ENCODE peak calls at places on chromosomes 13 and 19, in nine cellular contexts. D is pancreas; R is stimulated activated CD8-positive, alpha-beta memory T cell treated with anti-CD3 and anti-CD28 coated beads, Interleukin-15, amount 100 ng/mL, for 1 hour; F is stimulated activated CD4-positive, alpha-beta T cell treated with anti-CD3 and anti-CD28 coated beads, Interleukin-2, amount 100 ng/mL, for 24 hours; Q is nephron progenitor cell; Z is endothelial cell of umbilical vein; G is NCI-H1417 treated with DMSO at 0.1 percent for 48 hours; P is NCI-H748 treated with DMSO at 0.1 percent for 48 hours; X is SHP77 treated with DMSO at 0.1 percent for 48 hours. O is an unnamed sample.

GRCh38 chr19:58181902-58182576 is 822 bp upstream of the ZNF274 start:
- DNase-seq in D (no peak), R (peak), F (peak), Q (peak), Z (peak), G (no peak), P (peak), X (no peak), O (no peak)

GRCh38 chr13:98450495-98451167 is 126.3 kb downstream of the STK24 start:
- DNase-seq in D (no peak), R (no peak), F (no peak), Q (no peak), Z (no peak), G (no peak), P (no peak), X (no peak), O (no peak)

GRCh38 chr19:48752511-48753365 is at the start of gene FUT1:
- DNase-seq in D (peak), R (no peak), F (no peak), Q (peak), Z (no peak), G (peak), P (peak), X (peak), O (peak)

GRCh38 chr19:11130824-11131455 is 24.6 kb downstream of the SPC24 start:
- DNase-seq in D (peak), R (peak), F (peak), Q (peak), Z (peak), G (no peak), P (peak), X (peak), O (peak)

GRCh38 chr13:112073245-112074138 is 6.5 kb downstream of the SOX1 start:
- DNase-seq in D (no peak), R (no peak), F (no peak), Q (peak), Z (no peak), G (peak), P (peak), X (no peak), O (no peak)

GRCh38 chr19:9043524-9043923 is 33.3 kb upstream of the MUC16 start:
- DNase-seq in D (no peak), R (no peak), F (no peak), Q (no peak), Z (no peak), G (no peak), P (no peak), X (no peak), O (no peak)

GRCh38 chr13:112931028-112931934 is 37.7 kb upstream of the MCF2L start:
- DNase-seq in D (no peak), R (no peak), F (no peak), Q (peak), Z (peak), G (peak), P (peak), X (peak), O (peak)

GRCh38 chr13:22287343-22287922 is 616.6 kb downstream of the FGF9 start:
- DNase-seq in D (no peak), R (no peak), F (no peak), Q (no peak), Z (no peak), G (no peak), P (no peak), X (no peak), O (no peak)

GRCh38 chr13:110248449-110249143 is 58.4 kb downstream of the COL4A1 start:
- DNase-seq in D (no peak), R (no peak), F (no peak), Q (no peak), Z (no peak), G (no peak), P (no peak), X (no peak), O (no peak)

GRCh38 chr19:16445238-16446107 is 26.3 kb downstream of the EPS15L1 start:
- DNase-seq in D (no peak), R (no peak), F (no peak), Q (no peak), Z (no peak), G (no peak), P (no peak), X (no peak), O (no peak)

GRCh38 chr19:11611730-11612129 is 14.4 kb downstream of the ZNF627 start:
- DNase-seq in D (no peak), R (no peak), F (no peak), Q (no peak), Z (no peak), G (no peak), P (no peak), X (no peak), O (no peak)

GRCh38 chr13:72431981-72432617 is 295.3 kb downstream of the MZT1 start:
- DNase-seq in D (no peak), R (no peak), F (no peak), Q (no peak), Z (no peak), G (no peak), P (no peak), X (no peak), O (no peak)

GRCh38 chr13:113364371-113364932 is 522 bp upstream of the GRTP1 start:
- DNase-seq in D (no peak), R (no peak), F (no peak), Q (no peak), Z (no peak), G (no peak), P (no peak), X (no peak), O (no peak)

GRCh38 chr13:75959861-75960481 is 323.8 kb downstream of the LMO7 start:
- DNase-seq in D (no peak), R (no peak), F (no peak), Q (no peak), Z (no peak), G (peak), P (peak), X (peak), O (no peak)

GRCh38 chr13:30696278-30697176 is 38.8 kb upstream of the ALOX5AP start:
- DNase-seq in D (no peak), R (no peak), F (no peak), Q (peak), Z (no peak), G (no peak), P (no peak), X (no peak), O (no peak)

GRCh38 chr19:33157906-33158305 is 26.0 kb downstream of the WDR88 start:
- DNase-seq in D (no peak), R (no peak), F (no peak), Q (no peak), Z (no peak), G (no peak), P (no peak), X (no peak), O (no peak)

GRCh38 chr19:18869781-18870530 is 26.0 kb downstream of the CERS1 start:
- DNase-seq in D (peak), R (no peak), F (no peak), Q (no peak), Z (no peak), G (no peak), P (no peak), X (no peak), O (no peak)

GRCh38 chr19:5697022-5697889 is 7.2 kb downstream of the RPL36 start:
- DNase-seq in D (peak), R (no peak), F (no peak), Q (no peak), Z (no peak), G (no peak), P (no peak), X (no peak), O (no peak)

GRCh38 chr19:3834349-3835054 is 34.3 kb downstream of the ZFR2 start:
- DNase-seq in D (no peak), R (no peak), F (no peak), Q (no peak), Z (no peak), G (no peak), P (no peak), X (no peak), O (no peak)

GRCh38 chr19:54418030-54418929 is 3.0 kb downstream of the TTYH1 start:
- DNase-seq in D (no peak), R (no peak), F (no peak), Q (no peak), Z (no peak), G (no peak), P (no peak), X (no peak), O (no peak)

GRCh38 chr13:72112216-72112615 is 245.2 kb upstream of the DACH1 start:
- DNase-seq in D (no peak), R (no peak), F (no peak), Q (no peak), Z (no peak), G (no peak), P (no peak), X (no peak), O (no peak)

GRCh38 chr13:20616059-20616797 is 49.3 kb downstream of the IFT88 start:
- DNase-seq in D (no peak), R (no peak), F (no peak), Q (no peak), Z (peak), G (no peak), P (no peak), X (no peak), O (no peak)

GRCh38 chr19:39144487-39145071 is 19.0 kb downstream of the PAK4 start:
- DNase-seq in D (peak), R (no peak), F (no peak), Q (no peak), Z (peak), G (no peak), P (no peak), X (no peak), O (no peak)

GRCh38 chr19:49916839-49917733 is 11.9 kb upstream of the ATF5 start:
- DNase-seq in D (no peak), R (no peak), F (no peak), Q (no peak), Z (no peak), G (no peak), P (no peak), X (no peak), O (no peak)

GRCh38 chr13:43325636-43326035 is 302.2 kb downstream of the DNAJC15 start:
- DNase-seq in D (no peak), R (no peak), F (no peak), Q (no peak), Z (no peak), G (no peak), P (no peak), X (no peak), O (no peak)

GRCh38 chr13:40494513-40494912 is 171.9 kb downstream of the FOXO1 start:
- DNase-seq in D (no peak), R (no peak), F (no peak), Q (no peak), Z (peak), G (no peak), P (no peak), X (no peak), O (no peak)

GRCh38 chr13:90533866-90534265 is 813.6 kb upstream of the MIR17HG start:
- DNase-seq in D (no peak), R (no peak), F (no peak), Q (no peak), Z (no peak), G (peak), P (no peak), X (no peak), O (no peak)

GRCh38 chr19:41928221-41928683 is at the start of gene ERFL:
- DNase-seq in D (no peak), R (no peak), F (no peak), Q (peak), Z (no peak), G (no peak), P (peak), X (no peak), O (no peak)

GRCh38 chr19:15072930-15073647 is 8.9 kb upstream of the OR1I1 start:
- DNase-seq in D (no peak), R (no peak), F (no peak), Q (no peak), Z (no peak), G (no peak), P (no peak), X (no peak), O (no peak)

GRCh38 chr19:409006-409514 is at the start of gene C2CD4C:
- DNase-seq in D (peak), R (no peak), F (peak), Q (peak), Z (no peak), G (no peak), P (peak), X (no peak), O (no peak)

GRCh38 chr19:51572908-51573307 is 1.8 kb downstream of the ZNF175 start:
- DNase-seq in D (no peak), R (no peak), F (no peak), Q (no peak), Z (peak), G (no peak), P (no peak), X (no peak), O (no peak)

GRCh38 chr13:21043898-21044297 is 17.5 kb downstream of the LATS2 start:
- DNase-seq in D (no peak), R (no peak), F (no peak), Q (no peak), Z (no peak), G (no peak), P (no peak), X (no peak), O (no peak)

GRCh38 chr13:98575009-98575866 is 1.7 kb downstream of the STK24 start:
- DNase-seq in D (no peak), R (no peak), F (no peak), Q (no peak), Z (peak), G (no peak), P (no peak), X (no peak), O (no peak)

O was measured in NCI-H2107.